ENCODE peak calls at places on chromosomes 13 and 19, in six cellular contexts. S, Q, T, F, L and J are unnamed samples. For H3K4me1, the result is how much of the 10 kb centered on the place peaks cover.

GRCh38 chr19:6772028-6772865 is at the start of gene VAV1:
- DNase-seq in L (peak), T (no peak), F (peak), S (no peak), Q (no peak), J (no peak)

GRCh38 chr19:48418317-48419064 is 25.0 kb downstream of the GRIN2D start:
- DNase-seq in T (no peak), F (peak), Q (no peak), L (no peak), S (no peak), J (no peak)

GRCh38 chr13:102484329-102484728 is 82.5 kb upstream of the FGF14 start:
- DNase-seq in S (no peak), Q (no peak), T (no peak), F (no peak), L (no peak), J (no peak)

GRCh38 chr13:26949701-26950345 is 189.2 kb upstream of the GPR12 start:
- DNase-seq in Q (no peak), F (no peak), T (no peak), S (no peak), L (no peak), J (no peak)

GRCh38 chr19:43594710-43595604 is 977 bp downstream of the IRGQ start:
- DNase-seq in F (peak), S (peak), L (no peak), Q (peak), T (no peak), J (peak)

GRCh38 chr13:41621716-41622508 is 164.6 kb downstream of the RGCC start:
- DNase-seq in T (no peak), F (no peak), L (no peak), S (peak), Q (no peak), J (no peak)

GRCh38 chr19:19115954-19116353 is 22.3 kb downstream of the TMEM161A start:
- DNase-seq in S (peak), T (no peak), F (peak), Q (no peak), L (no peak), J (no peak)

GRCh38 chr13:40445557-40445990 is 220.9 kb downstream of the FOXO1 start:
- DNase-seq in L (peak), S (no peak), Q (no peak), F (no peak), T (no peak), J (no peak)

GRCh38 chr19:10625003-10625761 is at the start of gene SLC44A2:
- DNase-seq in T (no peak), F (peak), Q (peak), L (no peak), S (no peak), J (no peak)

GRCh38 chr13:25608181-25608580 is 236.4 kb downstream of the ATP8A2 start:
- DNase-seq in S (no peak), L (no peak), F (no peak), Q (no peak), T (no peak), J (no peak)

GRCh38 chr19:50358483-50359431 is 6.7 kb downstream of the NAPSA start:
- DNase-seq in T (no peak), S (no peak), F (peak), Q (no peak), L (peak), J (no peak)

GRCh38 chr19:56476671-56477428 is at the start of gene ZNF667:
- DNase-seq in L (no peak), F (no peak), S (no peak), T (no peak), Q (no peak), J (no peak)

GRCh38 chr19:18062043-18062442 is 24.7 kb downstream of the IL12RB1 start:
- DNase-seq in F (no peak), T (no peak), Q (no peak), S (no peak), L (no peak), J (no peak)

GRCh38 chr19:33048806-33049676 is 15.6 kb downstream of the RHPN2 start:
- DNase-seq in S (no peak), Q (no peak), F (no peak), L (no peak), T (no peak), J (no peak)

GRCh38 chr13:42794572-42795275 is 13.3 kb downstream of the FAM216B start:
- DNase-seq in S (no peak), T (no peak), L (no peak), Q (no peak), F (no peak), J (no peak)

GRCh38 chr19:56217039-56217949 is 15.2 kb downstream of the ZSCAN5C start:
- DNase-seq in T (peak), L (no peak), Q (no peak), F (no peak), S (no peak), J (no peak)

GRCh38 chr19:17909017-17909732 is 23.6 kb upstream of the CCDC124 start:
- DNase-seq in L (no peak), Q (no peak), T (no peak), F (no peak), S (no peak), J (peak)

GRCh38 chr13:112764864-112765561 is 75.2 kb downstream of the ATP11A start:
- DNase-seq in S (no peak), Q (no peak), L (no peak), T (no peak), F (no peak), J (no peak)

GRCh38 chr19:48907671-48908070 is 7.6 kb downstream of the NUCB1 start:
- DNase-seq in L (no peak), F (no peak), T (no peak), Q (no peak), S (peak), J (no peak)

DNA sequence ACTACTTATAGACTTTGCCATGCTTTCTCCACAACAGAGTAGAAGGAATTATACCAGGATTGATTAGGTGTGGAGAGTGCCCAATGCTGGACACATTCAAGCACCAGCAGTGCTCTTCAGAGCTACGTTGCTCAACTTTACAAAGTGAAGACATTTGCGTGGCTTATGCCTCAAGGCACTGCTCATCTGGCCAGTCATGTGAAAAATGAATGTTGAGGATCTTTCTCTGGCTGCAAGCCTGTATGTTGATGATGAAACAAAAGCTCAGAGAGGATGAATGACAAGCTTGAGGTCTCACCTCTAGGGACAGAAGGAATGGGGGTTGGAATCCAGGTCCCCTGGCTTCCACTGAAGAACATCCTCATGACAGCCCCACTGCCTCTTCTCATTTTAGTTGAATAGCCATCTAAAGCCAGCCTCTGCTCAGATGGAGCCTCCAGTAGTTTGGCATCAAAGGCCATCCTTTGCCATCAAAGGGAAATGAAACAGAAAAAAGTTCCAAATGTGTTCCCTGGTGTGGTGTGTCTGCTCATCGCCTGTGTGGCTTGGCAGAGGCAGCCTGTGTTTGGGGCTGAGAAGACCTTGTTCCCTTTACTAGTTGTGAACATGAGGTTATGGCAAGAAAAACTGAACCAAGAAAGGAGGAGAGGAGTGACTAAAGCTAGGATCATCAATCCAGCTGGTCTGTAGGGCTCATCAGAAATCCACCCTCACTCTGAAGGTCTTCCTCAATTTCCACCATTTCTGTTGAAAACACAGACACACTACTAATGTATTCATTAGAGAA is 114.0 kb upstream of the KL start:
- DNase-seq in Q (no peak), L (no peak), T (no peak), F (no peak), S (no peak), J (no peak)
- H3K4me3 ChIP-seq in Q (no peak), L (no peak), T (no peak), F (no peak), S (no peak), J (no peak)

GRCh38 chr13:23668557-23668956 is 98.3 kb downstream of the TNFRSF19 start:
- DNase-seq in S (no peak), F (no peak), L (no peak), T (no peak), Q (no peak), J (no peak)
- H3K4me1 ChIP-seq in S (under half), F (under half), L (under half), T (under half), Q (under half), J (under half)

GRCh38 chr19:52343548-52343947 is 7.5 kb downstream of the ZNF610 start:
- DNase-seq in S (peak), L (no peak), F (peak), Q (peak), T (peak), J (peak)
- TF ChIP-seq ZNF274 in S (no peak), L (no peak), F (no peak), Q (no peak), T (no peak), J (no peak)

DNA sequence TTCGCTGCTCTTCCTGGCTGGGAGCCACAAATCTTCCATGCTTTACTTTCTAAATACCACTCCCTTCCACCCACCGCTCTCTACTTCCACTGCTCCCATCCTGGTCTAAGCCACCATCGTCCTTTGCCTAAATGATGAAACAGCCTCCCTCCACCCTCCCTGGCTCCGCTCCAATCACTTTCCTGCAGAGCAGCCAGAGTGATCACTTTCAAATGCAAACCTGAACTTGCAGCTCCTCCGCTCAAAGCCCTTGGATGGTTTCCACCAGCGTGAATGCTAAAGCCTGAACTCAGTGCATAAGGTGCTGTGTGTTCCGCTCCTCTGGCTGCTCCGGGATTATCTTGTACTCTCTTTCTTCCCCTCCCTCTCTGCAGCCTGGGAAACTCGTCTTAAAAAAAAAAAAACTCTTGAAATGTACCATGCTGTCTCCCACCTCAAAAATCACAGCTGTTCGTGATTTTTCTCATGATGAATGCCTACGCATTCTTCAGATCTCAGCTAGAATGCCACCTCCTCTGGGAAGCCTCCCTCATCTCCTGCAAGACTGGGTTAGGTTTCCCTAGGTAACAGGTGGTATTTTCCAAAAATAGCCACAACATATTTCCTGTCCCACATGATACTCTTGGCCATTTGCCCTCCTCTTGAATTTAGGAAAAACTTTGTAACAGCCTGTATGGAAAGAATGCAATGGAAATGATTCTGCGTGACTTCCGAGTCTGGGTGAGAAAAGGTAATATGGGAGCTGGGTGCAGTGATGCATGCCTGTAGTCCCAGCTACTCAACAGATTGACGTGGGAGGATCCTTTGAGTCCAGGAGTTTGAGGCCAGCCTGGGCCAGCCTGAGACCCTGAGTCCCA is 3.7 kb upstream of the SIN3B start:
- DNase-seq in T (no peak), L (no peak), Q (no peak), S (no peak), F (no peak), J (peak)
- H3K4me3 ChIP-seq in T (peak), L (no peak), Q (no peak), S (peak), F (peak), J (no peak)

GRCh38 chr19:2219726-2220125 is 16.4 kb downstream of the PLEKHJ1 start:
- DNase-seq in T (no peak), Q (no peak), S (no peak), L (no peak), F (no peak), J (no peak)
- H3K4me1 ChIP-seq in T (under half), Q (under half), S (under half), L (under half), F (under half), J (under half)

DNA sequence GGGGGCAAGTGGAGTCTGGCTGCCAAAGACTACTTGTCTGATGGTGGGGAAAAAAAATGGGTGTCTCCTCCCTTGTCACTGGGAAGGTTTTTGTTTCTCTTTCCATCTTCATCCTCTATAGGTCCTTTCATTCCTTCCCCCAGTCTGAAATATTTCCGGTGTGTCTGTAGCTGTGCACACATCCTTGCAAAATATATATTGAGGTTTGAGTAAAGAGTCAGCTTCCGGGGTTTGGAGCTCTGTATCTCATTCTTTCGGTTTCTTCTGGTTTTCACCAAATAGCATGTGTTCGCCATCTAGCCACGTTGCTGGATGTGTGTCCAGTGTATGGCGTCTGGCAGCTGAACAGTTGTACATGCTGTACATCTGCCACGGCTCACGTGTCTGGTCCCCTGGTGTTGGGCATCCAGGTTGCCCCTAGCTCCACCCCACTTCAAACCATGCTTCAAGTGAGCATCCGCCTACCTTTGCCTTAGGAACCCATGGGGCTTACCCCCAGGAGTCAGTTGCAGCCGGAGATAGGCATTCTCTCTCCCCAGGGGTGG is 142.2 kb downstream of the SIPA1L3 start:
- DNase-seq in S (no peak), Q (no peak), L (peak), F (no peak), T (no peak), J (no peak)
- TF ChIP-seq ZNF274 in S (no peak), Q (no peak), L (no peak), F (no peak), T (no peak), J (no peak)

GRCh38 chr19:45090598-45090997 is 2.4 kb upstream of the PPP1R37 start:
- DNase-seq in F (no peak), T (no peak), S (no peak), Q (no peak), L (no peak), J (no peak)
- H3K4me3 ChIP-seq in F (no peak), T (peak), S (no peak), Q (no peak), L (no peak), J (no peak)

GRCh38 chr13:46577656-46578589 is 25.0 kb downstream of the LRCH1 start:
- DNase-seq in Q (no peak), T (no peak), F (no peak), S (no peak), L (no peak), J (no peak)

GRCh38 chr13:46580362-46580839 is 27.4 kb downstream of the LRCH1 start:
- DNase-seq in L (peak), S (no peak), Q (no peak), T (no peak), F (no peak), J (no peak)

GRCh38 chr13:46575321-46575721 is 22.4 kb downstream of the LRCH1 start:
- DNase-seq in S (no peak), L (peak), T (no peak), Q (no peak), F (no peak), J (no peak)

GRCh38 chr13:46575843-46576242 is 22.9 kb downstream of the LRCH1 start:
- DNase-seq in F (no peak), Q (no peak), T (no peak), S (no peak), L (no peak), J (no peak)

GRCh38 chr13:46578590-46578975 is 25.6 kb downstream of the LRCH1 start:
- DNase-seq in T (no peak), L (no peak), S (no peak), F (no peak), Q (no peak), J (no peak)
- H3K4me1 ChIP-seq in T (under half), L (half or more), S (under half), F (under half), Q (under half), J (under half)

DNA sequence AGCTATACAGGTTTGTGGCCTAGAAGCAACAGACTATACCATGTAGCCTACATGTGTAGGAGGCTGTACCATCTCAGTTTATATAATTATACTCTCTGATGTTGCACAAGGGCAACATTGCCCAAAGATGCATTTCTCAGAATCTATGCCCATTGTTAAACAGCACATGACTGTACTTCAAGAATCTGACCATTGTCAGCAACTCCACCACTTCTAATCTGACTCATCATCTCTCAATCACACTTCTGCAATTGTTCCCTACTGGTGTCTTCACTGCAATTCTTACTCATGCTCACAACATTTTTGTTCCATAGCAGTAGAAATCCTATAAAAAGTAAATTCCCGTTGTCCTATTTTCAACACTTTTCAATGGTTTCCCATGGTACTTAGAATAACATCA is 63.9 kb upstream of the ATXN8OS start:
- DNase-seq in L (peak), S (no peak), F (no peak), T (no peak), Q (no peak), J (no peak)
- TF ChIP-seq ZNF274 in L (no peak), S (no peak), F (no peak), T (no peak), Q (no peak), J (no peak)

DNA sequence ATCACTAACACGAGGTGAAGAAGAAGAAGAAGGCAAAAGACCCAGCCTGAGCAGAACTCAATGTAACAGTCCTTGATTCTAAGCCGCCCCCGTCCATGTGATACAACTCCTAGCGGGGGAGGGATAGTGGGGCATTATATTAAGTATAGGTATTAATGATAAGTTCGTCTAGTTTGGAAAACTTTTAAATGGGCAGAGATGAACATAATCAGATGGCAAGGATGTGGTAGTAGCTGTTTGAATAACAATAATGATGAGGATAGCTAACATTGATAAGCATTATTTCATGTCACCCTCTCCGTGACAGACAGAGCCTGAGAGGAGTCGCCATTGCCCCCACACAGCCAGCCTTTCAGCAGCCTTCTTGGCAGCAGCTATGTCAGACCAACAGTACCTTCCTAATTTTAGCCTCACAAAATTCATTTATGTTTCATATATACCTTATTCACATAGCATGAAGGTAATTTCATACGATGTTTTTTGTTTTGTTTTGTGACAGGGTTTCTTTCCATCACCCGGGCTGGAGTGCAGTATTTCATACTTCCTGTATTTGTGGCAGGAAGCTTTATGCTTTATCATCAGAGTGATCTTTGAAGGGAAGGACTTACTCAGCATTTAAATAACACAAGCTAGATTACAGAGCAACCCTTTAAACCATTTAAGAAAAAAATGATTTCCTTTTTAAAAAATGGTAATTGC is 64.4 kb upstream of the NPAS1 start:
- DNase-seq in T (no peak), S (peak), F (peak), L (no peak), Q (no peak), J (no peak)
- H3K4me3 ChIP-seq in T (no peak), S (peak), F (peak), L (peak), Q (no peak), J (no peak)